ENCODE peak calls at places on chromosome 11, in eight cellular contexts. Z is heart left ventricle, M is tibial nerve, U is stomach, N is testis, E is esophagus squamous epithelium, C is HCT116, L is sigmoid colon. Y is an unnamed sample.

GRCh38 chr11:6307879-6308278 is 12.4 kb downstream of the CAVIN3 start:
- DNase-seq in Z (no peak), M (no peak), U (no peak), N (no peak), E (no peak), C (no peak), L (no peak), Y (no peak)

GRCh38 chr11:115194798-115195101 is 309.5 kb downstream of the CADM1 start:
- DNase-seq in Z (no peak), M (no peak), U (no peak), N (no peak), E (no peak), C (no peak), L (no peak), Y (no peak)

GRCh38 chr11:77347962-77348361 is 46.5 kb upstream of the GDPD4 start:
- DNase-seq in Z (no peak), M (no peak), U (no peak), N (no peak), E (no peak), C (no peak), L (no peak), Y (no peak)

GRCh38 chr11:117328414-117329010 is 858 bp downstream of the CEP164 start:
- DNase-seq in Z (no peak), M (no peak), U (peak), N (peak), E (no peak), C (no peak), L (peak), Y (peak)

GRCh38 chr11:61138940-61139339 is 22.3 kb downstream of the VPS37C start:
- DNase-seq in Z (no peak), M (no peak), U (no peak), N (no peak), E (no peak), C (no peak), L (peak), Y (no peak)

GRCh38 chr11:109347304-109347703 is 74.7 kb upstream of the C11orf87 start:
- DNase-seq in Z (no peak), M (no peak), U (no peak), N (no peak), E (no peak), C (no peak), L (no peak), Y (no peak)

GRCh38 chr11:109697140-109697843 is 275.3 kb downstream of the C11orf87 start:
- DNase-seq in Z (no peak), M (no peak), U (no peak), N (peak), E (no peak), C (peak), L (no peak), Y (no peak)

GRCh38 chr11:116505466-116506247 is 267.1 kb downstream of the BUD13 start:
- DNase-seq in Z (no peak), M (no peak), U (no peak), N (no peak), E (no peak), C (no peak), L (no peak), Y (no peak)

GRCh38 chr11:132234878-132235277 is 864.5 kb downstream of the NTM start:
- DNase-seq in Z (no peak), M (no peak), U (no peak), N (no peak), E (no peak), C (no peak), L (no peak), Y (no peak)

GRCh38 chr11:99693941-99694492 is 673.3 kb downstream of the CNTN5 start:
- DNase-seq in Z (no peak), M (no peak), U (no peak), N (no peak), E (no peak), C (no peak), L (no peak), Y (no peak)

GRCh38 chr11:19436932-19437331 is 196.2 kb upstream of the E2F8 start:
- DNase-seq in Z (no peak), M (no peak), U (no peak), N (no peak), E (no peak), C (no peak), L (no peak), Y (no peak)

GRCh38 chr11:40241524-40242037 is 1217.9 kb downstream of the LRRC4C start:
- DNase-seq in Z (no peak), M (no peak), U (no peak), N (no peak), E (no peak), C (no peak), L (peak), Y (no peak)

GRCh38 chr11:11793073-11793472 is 48.7 kb upstream of the USP47 start:
- DNase-seq in Z (no peak), M (no peak), U (no peak), N (no peak), E (no peak), C (no peak), L (no peak), Y (no peak)

GRCh38 chr11:113289341-113290187 is 24.8 kb upstream of the TTC12 start:
- DNase-seq in Z (peak), M (peak), U (peak), N (peak), E (no peak), C (peak), L (peak), Y (peak)

GRCh38 chr11:90288207-90288821 is 65.5 kb upstream of the CHORDC1 start:
- DNase-seq in Z (no peak), M (no peak), U (no peak), N (no peak), E (no peak), C (peak), L (no peak), Y (no peak)

GRCh38 chr11:112221263-112221835 is 4.9 kb upstream of the PTS start:
- DNase-seq in Z (no peak), M (no peak), U (peak), N (no peak), E (no peak), C (no peak), L (no peak), Y (no peak)

GRCh38 chr11:65295001-65295400 is 19.7 kb upstream of the CDC42EP2 start:
- DNase-seq in Z (no peak), M (no peak), U (no peak), N (no peak), E (no peak), C (no peak), L (no peak), Y (no peak)

GRCh38 chr11:76577199-76577920 is 93.2 kb downstream of the LRRC32 start:
- DNase-seq in Z (peak), M (no peak), U (no peak), N (no peak), E (no peak), C (no peak), L (peak), Y (no peak)

GRCh38 chr11:32137263-32137662 is 46.4 kb downstream of the RCN1 start:
- DNase-seq in Z (no peak), M (no peak), U (no peak), N (no peak), E (no peak), C (peak), L (no peak), Y (no peak)

GRCh38 chr11:119382101-119382500 is 611 bp upstream of the USP2 start:
- DNase-seq in Z (no peak), M (no peak), U (no peak), N (no peak), E (no peak), C (no peak), L (no peak), Y (no peak)

GRCh38 chr11:106286881-106287504 is 209.5 kb downstream of the AASDHPPT start:
- DNase-seq in Z (no peak), M (no peak), U (no peak), N (no peak), E (no peak), C (no peak), L (no peak), Y (no peak)

GRCh38 chr11:69496631-69497220 is 15.3 kb downstream of the LINC01488 start:
- DNase-seq in Z (no peak), M (no peak), U (no peak), N (no peak), E (no peak), C (no peak), L (no peak), Y (no peak)

GRCh38 chr11:74570266-74571061 is 21.9 kb upstream of the POLD3 start:
- DNase-seq in Z (no peak), M (no peak), U (peak), N (peak), E (no peak), C (peak), L (no peak), Y (peak)

DNA sequence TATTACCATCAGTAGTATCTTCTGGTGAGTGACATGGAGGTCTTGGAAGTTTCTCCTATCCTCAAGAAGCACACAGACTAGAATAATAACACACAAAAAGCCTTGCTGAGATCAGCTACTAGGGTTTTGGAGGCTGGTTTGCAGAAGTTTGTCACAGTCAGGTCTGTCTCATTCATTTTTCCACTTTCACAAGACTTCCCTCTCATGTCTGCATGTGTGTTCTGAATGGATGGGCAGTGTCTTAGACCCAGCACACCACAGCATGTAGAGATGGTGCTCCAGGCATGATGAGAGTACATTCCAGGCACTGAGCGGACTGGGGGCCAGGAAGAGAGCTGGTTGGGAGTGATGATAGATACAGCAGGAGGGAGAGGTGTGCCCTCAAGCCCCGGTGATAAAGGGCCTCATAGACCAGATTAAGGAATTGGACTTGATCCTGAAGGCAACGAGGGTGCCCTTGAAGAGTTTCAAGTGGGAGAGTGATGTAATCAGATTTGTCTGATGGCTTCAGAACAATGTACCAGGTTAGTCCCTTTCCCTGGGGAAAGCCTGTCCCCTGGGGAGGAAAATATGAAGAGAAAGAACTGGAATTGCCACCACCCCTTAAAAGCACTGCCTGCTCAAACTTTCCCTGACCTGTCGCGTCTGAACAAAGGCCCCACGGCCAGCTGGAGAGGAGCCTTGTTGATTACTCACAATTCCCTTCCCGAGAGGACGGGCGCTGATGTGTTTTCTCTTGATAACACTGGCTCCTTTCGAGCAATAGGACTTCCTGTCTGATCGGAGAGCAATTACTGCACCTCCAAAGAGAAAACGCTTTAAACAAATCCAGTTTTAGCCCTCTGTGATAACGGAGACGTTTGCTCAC is 45.1 kb upstream of the LMO2 start:
- DNase-seq in Z (peak), M (no peak), U (no peak), N (peak), E (no peak), C (no peak), L (peak), Y (peak)
- TF ChIP-seq POLR2A in Z (no peak), M (no peak), U (no peak), N (no peak), E (no peak), C (no peak), L (no peak), Y (no peak)

DNA sequence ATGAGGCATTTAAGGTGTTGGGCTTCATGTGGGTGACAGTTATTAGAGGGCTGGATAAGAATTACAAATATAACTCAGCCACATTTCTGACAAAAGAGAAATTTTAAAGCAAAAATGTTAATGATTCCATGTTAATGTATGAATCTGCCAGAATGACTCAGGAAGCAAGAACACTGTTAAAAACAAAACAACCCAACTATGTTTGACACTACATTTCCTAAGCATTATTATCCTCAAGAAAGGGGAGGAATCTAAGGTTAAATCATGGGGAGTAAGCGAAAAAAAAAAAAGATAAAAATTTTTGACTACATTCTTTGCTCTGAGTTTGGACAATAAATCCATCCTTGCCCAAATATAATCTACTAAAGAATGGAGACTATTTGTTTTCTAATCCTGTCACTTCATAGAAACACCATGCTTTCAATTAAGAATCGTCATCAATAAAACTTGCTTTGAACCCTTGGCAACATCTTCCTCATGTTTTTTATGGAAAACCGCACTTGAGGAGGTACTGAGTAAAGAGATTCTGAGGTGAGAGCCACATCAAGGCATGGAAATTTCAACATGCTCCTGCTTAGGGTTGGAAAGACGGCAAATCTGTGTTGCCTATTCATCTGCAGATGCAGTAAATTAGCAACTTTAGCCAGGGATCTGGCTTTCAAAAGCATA is 9.8 kb downstream of the MAML2 start:
- DNase-seq in Z (no peak), M (no peak), U (no peak), N (no peak), E (no peak), C (no peak), L (no peak), Y (no peak)
- TF ChIP-seq CTCF in Z (no peak), M (no peak), U (no peak), N (no peak), E (no peak), C (no peak), L (no peak), Y (no peak)

DNA sequence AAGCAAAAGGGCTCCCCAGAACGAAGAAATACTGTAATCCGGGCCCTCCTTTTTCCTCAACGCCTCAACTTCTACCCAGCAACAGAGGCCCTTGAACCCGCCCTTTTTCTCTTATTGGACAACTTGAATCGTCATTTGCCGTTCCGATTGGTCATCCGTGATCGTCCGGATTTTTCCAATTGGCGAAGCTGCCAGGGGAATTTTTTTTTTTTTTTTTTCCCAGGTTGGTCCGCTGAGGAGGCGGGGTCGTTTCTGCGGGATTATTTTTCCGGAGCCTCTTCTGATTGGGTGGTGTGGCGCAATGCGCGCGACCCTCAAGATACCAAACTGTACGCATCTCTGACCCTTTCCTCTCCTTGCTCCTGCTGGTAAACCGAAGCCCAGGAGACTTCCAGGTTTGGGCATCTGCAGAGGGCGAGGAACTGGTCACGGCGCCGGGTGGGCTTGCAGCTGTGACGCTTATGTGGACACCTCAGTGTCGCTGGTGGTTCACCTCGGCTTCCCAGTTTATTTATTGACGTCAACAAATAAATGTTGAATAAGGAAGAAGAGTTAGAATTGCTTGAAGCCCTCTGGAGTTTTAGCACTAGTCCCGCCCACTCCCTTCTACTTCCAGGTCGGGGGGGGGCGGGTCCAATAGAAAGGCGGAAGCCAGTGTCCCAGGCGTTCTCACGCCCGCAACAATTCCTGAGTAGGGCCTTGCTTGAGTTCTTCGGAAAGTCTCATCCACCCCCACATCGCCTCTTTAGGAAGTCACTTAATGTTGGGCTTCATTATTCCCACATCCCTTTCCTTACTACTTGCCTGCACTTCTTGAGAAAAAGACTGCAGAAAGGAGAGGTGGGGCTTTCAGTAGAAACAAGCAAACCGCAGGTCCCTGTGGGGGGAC is at the start of gene TTC9C:
- DNase-seq in Z (peak), M (peak), U (peak), N (peak), E (peak), C (peak), L (peak), Y (peak)
- TF ChIP-seq POLR2A in Z (no peak), M (peak), U (peak), N (no peak), E (no peak), C (peak), L (peak), Y (peak)

GRCh38 chr11:30314625-30315024 is 8.3 kb upstream of the ARL14EP start:
- DNase-seq in Z (no peak), M (no peak), U (no peak), N (no peak), E (no peak), C (no peak), L (no peak), Y (no peak)
- TF ChIP-seq CTCF in Z (peak), M (no peak), U (no peak), N (peak), E (peak), C (peak), L (peak), Y (no peak)

GRCh38 chr11:7600205-7600775 is 73.0 kb downstream of the CYB5R2 start:
- DNase-seq in Z (no peak), M (peak), U (peak), N (peak), E (no peak), C (peak), L (peak), Y (peak)
- TF ChIP-seq POLR2A in Z (no peak), M (no peak), U (no peak), N (no peak), E (no peak), C (no peak), L (no peak), Y (no peak)

GRCh38 chr11:102306048-102306575 is 11.2 kb upstream of the BIRC3 start:
- DNase-seq in Z (no peak), M (no peak), U (peak), N (peak), E (no peak), C (no peak), L (no peak), Y (peak)
- TF ChIP-seq CTCF in Z (no peak), M (no peak), U (no peak), N (no peak), E (peak), C (peak), L (no peak), Y (peak)

GRCh38 chr11:10181811-10182210 is 112.2 kb downstream of the SBF2 start:
- DNase-seq in Z (no peak), M (no peak), U (no peak), N (no peak), E (no peak), C (peak), L (no peak), Y (no peak)
- TF ChIP-seq POLR2A in Z (no peak), M (no peak), U (no peak), N (no peak), E (no peak), C (no peak), L (no peak), Y (no peak)

Y was measured in body of pancreas.